ENCODE peak calls at places on chromosomes 5 and 9, in four cellular contexts. W is H9, O is mesendoderm, B is IMR-90. F is an unnamed sample.
A peak's percentile ranks its signal among the peaks of the same experiment; 100 is the strongest.

GRCh38 chr5:172502410-172502809 is 48.1 kb upstream of the SH3PXD2B start:
- DNase-seq in W (no peak), O (no peak), B (no peak), F (no peak)

GRCh38 chr9:35000535-35001284 is 11.2 kb downstream of the DNAJB5 start:
- DNase-seq in W (peak; percentile 27), O (peak; percentile 59), B (peak; percentile 70), F (no peak)

GRCh38 chr5:39400711-39401385 is 23.9 kb downstream of the DAB2 start:
- DNase-seq in W (no peak), O (peak; percentile 31), B (peak; percentile 67), F (no peak)

GRCh38 chr5:80483636-80484232 is 4.2 kb upstream of the FAM151B start:
- DNase-seq in W (no peak), O (no peak), B (no peak), F (no peak)

GRCh38 chr9:134011401-134011800 is 13.9 kb upstream of the BRD3OS start:
- DNase-seq in W (no peak), O (no peak), B (no peak), F (no peak)

GRCh38 chr5:138752951-138753793 is at the start of gene CTNNA1:
- DNase-seq in W (peak; percentile 89), O (peak; percentile 94), B (peak; percentile 49), F (peak; percentile 68)

GRCh38 chr9:91159664-91160121 is 202.0 kb downstream of the AUH start:
- DNase-seq in W (peak; percentile 49), O (peak; percentile 75), B (no peak), F (no peak)

GRCh38 chr9:749712-750111 is 91.8 kb upstream of the DMRT1 start:
- DNase-seq in W (no peak), O (no peak), B (no peak), F (no peak)

GRCh38 chr9:38066167-38066906 is 2.7 kb downstream of the SHB start:
- DNase-seq in W (no peak), O (peak; percentile 72), B (no peak), F (no peak)

GRCh38 chr5:171541380-171541779 is 121.9 kb downstream of the FGF18 start:
- DNase-seq in W (no peak), O (no peak), B (no peak), F (no peak)

GRCh38 chr5:169126376-169127043 is 174.4 kb downstream of the SLIT3 start:
- DNase-seq in W (no peak), O (no peak), B (no peak), F (no peak)

GRCh38 chr5:135206862-135207261 is 172.8 kb upstream of the PITX1 start:
- DNase-seq in W (no peak), O (no peak), B (no peak), F (no peak)

GRCh38 chr9:130209422-130209821 is 37.2 kb downstream of the NCS1 start:
- DNase-seq in W (no peak), O (no peak), B (no peak), F (no peak)

GRCh38 chr5:64637837-64638443 is 52.4 kb upstream of the SHISAL2B start:
- DNase-seq in W (peak; percentile 37), O (peak; percentile 67), B (no peak), F (no peak)

GRCh38 chr9:131854906-131855504 is 115.1 kb upstream of the RAPGEF1 start:
- DNase-seq in W (no peak), O (no peak), B (peak; percentile 5), F (no peak)

GRCh38 chr5:88322785-88323184 is 54.1 kb upstream of the TMEM161B start:
- DNase-seq in W (no peak), O (no peak), B (no peak), F (no peak)

GRCh38 chr9:87276851-87277251 is 220.8 kb upstream of the DAPK1 start:
- DNase-seq in W (no peak), O (no peak), B (peak; percentile 39), F (no peak)

DNA sequence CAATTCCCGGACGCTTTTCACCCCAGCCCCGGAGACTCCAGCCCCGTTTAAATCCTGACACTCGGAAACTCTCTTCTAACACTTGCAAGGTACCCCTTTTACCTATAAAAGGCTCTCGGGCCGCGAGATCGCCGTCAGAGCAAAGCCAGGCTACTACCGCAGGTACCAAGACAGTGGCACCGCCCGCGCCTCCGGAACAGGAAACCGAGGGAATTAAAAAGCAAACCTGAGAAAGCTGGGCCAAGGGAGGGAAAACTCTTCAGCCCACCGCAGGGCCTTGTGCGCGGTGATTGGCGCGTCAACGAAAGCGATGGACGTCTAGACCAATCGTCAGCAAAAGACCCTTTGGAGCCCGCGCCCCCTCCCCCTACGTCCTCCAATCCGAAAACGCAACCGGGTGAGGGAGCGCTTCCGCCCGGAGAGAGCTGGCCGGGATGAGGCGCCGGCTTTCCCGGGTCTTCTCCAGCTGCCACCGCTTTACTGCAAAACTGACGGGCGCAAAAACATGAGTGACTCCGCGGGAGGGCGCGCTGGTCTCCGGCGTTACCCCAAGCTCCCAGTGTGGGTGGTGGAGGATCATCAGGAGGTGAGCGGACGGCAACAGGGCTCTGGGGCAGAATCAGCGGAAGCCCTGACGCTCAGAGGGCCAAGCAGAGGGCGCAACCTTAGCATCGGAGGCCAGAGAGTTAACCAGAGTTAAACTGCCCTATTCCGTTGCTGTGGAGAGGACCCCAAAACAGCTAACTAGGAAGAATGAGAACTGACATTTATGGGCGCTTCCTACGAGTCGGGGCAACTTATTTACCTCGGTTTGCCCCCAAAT is at the start of the genes C5orf22 and DROSHA:
- DNase-seq in W (peak; percentile 96), O (peak; percentile 99), B (peak; percentile 95), F (peak; percentile 92)
- H3K18ac ChIP-seq in W (peak within 1 kb of the TSS; percentile 89), O (peak within 1 kb of the TSS; percentile 77), B (no peak within 1 kb of the TSS), F (peak within 1 kb of the TSS; percentile 86)

GRCh38 chr9:7368410-7369292 is 430.9 kb downstream of the DMAC1 start:
- DNase-seq in W (no peak), O (no peak), B (peak; percentile 90), F (no peak)
- H3K9ac ChIP-seq in W (no peak overlapping the region), O (no peak overlapping the region), B (peak overlapping the region; percentile 1), F (no peak overlapping the region)

DNA sequence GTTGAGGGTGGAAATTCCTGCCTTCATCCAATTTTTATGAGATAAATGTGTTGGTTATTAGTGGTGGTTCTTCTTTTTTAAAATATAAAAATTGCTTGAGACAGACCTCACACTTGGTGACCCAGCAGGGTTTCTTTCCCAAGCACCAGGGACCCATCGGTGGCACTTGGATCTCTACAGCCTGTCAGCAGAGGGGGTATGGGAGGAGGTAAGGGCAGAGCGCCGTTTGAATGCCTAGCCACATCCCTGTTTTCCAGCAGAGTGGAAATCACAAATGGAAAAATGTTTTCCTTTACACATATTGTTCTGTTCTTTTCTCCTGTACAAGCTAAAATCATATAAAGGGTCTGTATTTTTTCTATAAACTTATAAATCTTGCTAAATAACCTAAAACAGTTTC is 248.0 kb downstream of the NR3C1 start:
- DNase-seq in W (no peak), O (no peak), B (no peak), F (no peak)
- H3K18ac ChIP-seq in W (no peak overlapping the region), O (peak overlapping the region; percentile 66), B (peak overlapping the region; percentile 99), F (no peak overlapping the region)

GRCh38 chr9:97558701-97559101 is 57.2 kb downstream of the TMOD1 start:
- DNase-seq in W (no peak), O (no peak), B (no peak), F (no peak)
- H3K9ac ChIP-seq in W (no peak overlapping the region), O (no peak overlapping the region), B (no peak overlapping the region), F (no peak overlapping the region)

GRCh38 chr5:141870226-141870625 is 8.0 kb downstream of the PCDH1 start:
- DNase-seq in W (no peak), O (no peak), B (no peak), F (no peak)
- H3K18ac ChIP-seq in W (no peak overlapping the region), O (no peak overlapping the region), B (no peak overlapping the region), F (peak overlapping the region; percentile 61)

GRCh38 chr9:107079589-107079988 is 203.5 kb upstream of the RAD23B start:
- DNase-seq in W (no peak), O (no peak), B (no peak), F (no peak)

GRCh38 chr9:107078061-107078460 is 205.0 kb upstream of the RAD23B start:
- DNase-seq in W (no peak), O (no peak), B (no peak), F (no peak)
- H3K9ac ChIP-seq in W (no peak overlapping the region), O (no peak overlapping the region), B (no peak overlapping the region), F (no peak overlapping the region)

GRCh38 chr9:135340726-135341475 is 138.7 kb upstream of the PPP1R26 start:
- DNase-seq in W (no peak), O (no peak), B (no peak), F (no peak)
- H3K18ac ChIP-seq in W (no peak overlapping the region), O (no peak overlapping the region), B (no peak overlapping the region), F (peak overlapping the region; percentile 82)

GRCh38 chr9:125376261-125377226 is 114.9 kb downstream of the GAPVD1 start:
- DNase-seq in W (no peak), O (no peak), B (no peak), F (no peak)

GRCh38 chr9:125377584-125378250 is 116.1 kb downstream of the GAPVD1 start:
- DNase-seq in W (no peak), O (no peak), B (no peak), F (no peak)

GRCh38 chr9:125372441-125373226 is 111.0 kb downstream of the GAPVD1 start:
- DNase-seq in W (no peak), O (no peak), B (no peak), F (no peak)

GRCh38 chr9:125375820-125376219 is 114.2 kb downstream of the GAPVD1 start:
- DNase-seq in W (no peak), O (no peak), B (no peak), F (no peak)

GRCh38 chr9:125374443-125375309 is 113.0 kb downstream of the GAPVD1 start:
- DNase-seq in W (peak; percentile 88), O (peak; percentile 88), B (peak; percentile 73), F (peak; percentile 79)
- H3K9ac ChIP-seq in W (no peak overlapping the region), O (peak overlapping the region; percentile 36), B (peak overlapping the region; percentile 9), F (no peak overlapping the region)

DNA sequence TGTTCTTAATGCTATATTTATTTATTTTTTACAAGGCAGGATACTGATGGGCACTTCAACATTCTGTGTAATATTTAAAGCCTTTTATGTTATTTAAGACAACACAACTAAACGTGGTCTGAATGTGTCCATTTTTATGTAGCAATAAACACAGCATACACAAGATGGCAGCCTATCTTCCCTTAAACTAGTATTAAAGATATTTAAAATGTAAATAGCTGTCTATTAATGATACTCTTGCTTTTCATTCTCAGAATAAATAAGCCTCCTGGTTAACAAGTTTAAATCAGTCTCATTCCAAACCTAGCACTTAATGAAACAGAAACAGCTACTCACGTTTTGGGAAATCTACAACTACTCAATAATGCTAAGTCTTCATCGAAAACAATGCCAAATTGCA is 315.7 kb downstream of the MCTP1 start:
- DNase-seq in W (no peak), O (peak; percentile 5), B (peak; percentile 18), F (no peak)
- H3K18ac ChIP-seq in W (no peak overlapping the region), O (no peak overlapping the region), B (no peak overlapping the region), F (no peak overlapping the region)

GRCh38 chr5:134125195-134126015 is 10.9 kb downstream of the TCF7 start:
- DNase-seq in W (no peak), O (no peak), B (peak; percentile 96), F (no peak)
- H3K9ac ChIP-seq in W (no peak overlapping the region), O (no peak overlapping the region), B (no peak overlapping the region), F (no peak overlapping the region)

F was measured in neuronal stem cell.